ENCODE peak calls at places on chromosomes 6 and 20, in six cellular contexts. One of them, this sample, is unnamed.

GRCh38 chr20:15902493-15902892 is 670.8 kb downstream of the KIF16B start:
- DNase-seq in hypothalamus: no peak
- DNase-seq in H4: peak; percentile 23
- DNase-seq in Ammon's horn: no peak
- DNase-seq in GM12865: peak; percentile 42
- DNase-seq in EL: peak; percentile 15
- DNase-seq in this sample: no peak

GRCh38 chr6:40474937-40475336 is 112.2 kb downstream of the LRFN2 start:
- DNase-seq in hypothalamus: no peak
- DNase-seq in H4: no peak
- DNase-seq in Ammon's horn: peak; percentile 13
- DNase-seq in GM12865: no peak
- DNase-seq in EL: no peak
- DNase-seq in this sample: no peak

GRCh38 chr20:22921595-22922421 is 113.3 kb upstream of the SSTR4 start:
- DNase-seq in hypothalamus: no peak
- DNase-seq in H4: peak; percentile 92
- DNase-seq in Ammon's horn: no peak
- DNase-seq in GM12865: no peak
- DNase-seq in EL: peak; percentile 70
- DNase-seq in this sample: no peak

GRCh38 chr6:168147205-168147738 is 68.3 kb upstream of the FRMD1 start:
- DNase-seq in hypothalamus: no peak
- DNase-seq in H4: no peak
- DNase-seq in Ammon's horn: no peak
- DNase-seq in GM12865: no peak
- DNase-seq in EL: no peak
- DNase-seq in this sample: no peak

GRCh38 chr6:111750753-111751684 is 122.2 kb downstream of the FYN start:
- DNase-seq in hypothalamus: no peak
- DNase-seq in H4: peak; percentile 12
- DNase-seq in Ammon's horn: no peak
- DNase-seq in GM12865: peak; percentile 93
- DNase-seq in EL: no peak
- DNase-seq in this sample: peak; percentile 33

GRCh38 chr6:30169658-30170614 is 6.6 kb downstream of the TRIM15 start:
- DNase-seq in hypothalamus: no peak
- DNase-seq in H4: peak; percentile 44
- DNase-seq in Ammon's horn: peak; percentile 51
- DNase-seq in GM12865: peak; percentile 58
- DNase-seq in EL: peak; percentile 62
- DNase-seq in this sample: no peak

GRCh38 chr20:23205656-23206055 is 119.5 kb upstream of the CD93 start:
- DNase-seq in hypothalamus: peak; percentile 69
- DNase-seq in H4: no peak
- DNase-seq in Ammon's horn: peak; percentile 86
- DNase-seq in GM12865: no peak
- DNase-seq in EL: no peak
- DNase-seq in this sample: peak; percentile 43

GRCh38 chr6:25882066-25882496 is 8.0 kb upstream of the SLC17A3 start:
- DNase-seq in hypothalamus: no peak
- DNase-seq in H4: no peak
- DNase-seq in Ammon's horn: no peak
- DNase-seq in GM12865: no peak
- DNase-seq in EL: no peak
- DNase-seq in this sample: peak; percentile 13

GRCh38 chr6:134295953-134296553 is 21.9 kb downstream of the SGK1 start:
- DNase-seq in hypothalamus: no peak
- DNase-seq in H4: peak; percentile 81
- DNase-seq in Ammon's horn: peak; percentile 81
- DNase-seq in GM12865: peak; percentile 47
- DNase-seq in EL: peak; percentile 100
- DNase-seq in this sample: no peak

GRCh38 chr6:5855787-5856186 is 150.9 kb downstream of the NRN1 start:
- DNase-seq in hypothalamus: no peak
- DNase-seq in H4: no peak
- DNase-seq in Ammon's horn: no peak
- DNase-seq in GM12865: no peak
- DNase-seq in EL: no peak
- DNase-seq in this sample: no peak

GRCh38 chr6:119233327-119233984 is 116.1 kb downstream of the MAN1A1 start:
- DNase-seq in hypothalamus: no peak
- DNase-seq in H4: no peak
- DNase-seq in Ammon's horn: no peak
- DNase-seq in GM12865: no peak
- DNase-seq in EL: no peak
- DNase-seq in this sample: no peak